ENCODE peak calls at places on chromosomes 16 and 17, in four cellular contexts. F is cardiac fibroblast, Y is heart right ventricle, K is AG10803. R is an unnamed sample.

GRCh38 chr16:81201267-81201666 is 37.2 kb upstream of the BCO1 start:
- DNase-seq in F (no peak), Y (no peak), K (no peak), R (no peak)

GRCh38 chr17:39222151-39222550 is 3.6 kb downstream of the STAC2 start:
- DNase-seq in F (no peak), Y (no peak), K (no peak), R (no peak)

GRCh38 chr16:66553223-66553622 is 847 bp downstream of the CKLF start:
- DNase-seq in F (peak; percentile 19), Y (no peak), K (no peak), R (no peak)

GRCh38 chr16:58085584-58086251 is 43.5 kb downstream of the CFAP20 start:
- DNase-seq in F (no peak), Y (no peak), K (no peak), R (no peak)

GRCh38 chr16:11471548-11471947 is 115.2 kb downstream of the LITAF start:
- DNase-seq in F (no peak), Y (no peak), K (no peak), R (no peak)

GRCh38 chr17:14775761-14776492 is 475.0 kb downstream of the HS3ST3B1 start:
- DNase-seq in F (peak; percentile 21), Y (no peak), K (peak; percentile 51), R (peak; percentile 19)

GRCh38 chr17:73630957-73631595 is 13.2 kb downstream of the SDK2 start:
- DNase-seq in F (no peak), Y (no peak), K (no peak), R (no peak)

GRCh38 chr17:78844301-78845005 is 3.8 kb upstream of the USP36 start:
- DNase-seq in F (peak; percentile 60), Y (no peak), K (peak; percentile 48), R (no peak)

GRCh38 chr16:81273223-81273940 is 34.9 kb downstream of the BCO1 start:
- DNase-seq in F (no peak), Y (no peak), K (no peak), R (peak; percentile 26)

GRCh38 chr17:66949501-66949900 is 15.0 kb upstream of the CACNG4 start:
- DNase-seq in F (peak; percentile 44), Y (no peak), K (peak; percentile 40), R (no peak)

DNA sequence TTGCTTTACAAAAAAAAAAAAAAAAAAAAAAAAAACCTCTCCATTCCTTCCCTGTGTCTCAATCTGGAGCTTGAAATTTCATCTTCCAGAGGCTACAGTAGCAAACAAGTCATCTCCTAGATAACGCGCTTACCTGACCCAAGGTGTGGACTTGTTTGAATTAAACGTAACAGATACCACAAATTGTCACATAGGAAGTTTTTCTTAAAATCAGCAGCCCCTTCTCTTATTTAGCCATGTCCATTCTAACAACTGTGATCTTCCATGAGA is 2.0 kb downstream of the STAT5B start:
- DNase-seq in F (no peak), Y (no peak), K (no peak), R (no peak)
- H3K4me3 ChIP-seq in F (no peak overlapping the region), Y (peak overlapping the region; percentile 91), K (no peak overlapping the region), R (no peak overlapping the region)

GRCh38 chr16:49352923-49353322 is 20.7 kb upstream of the C16orf78 start:
- DNase-seq in F (peak; percentile 2), Y (no peak), K (peak; percentile 6), R (no peak)
- TF ChIP-seq CTCF in F (peak; percentile 21), Y (no peak), K (peak; percentile 26), R (peak; percentile 39)

DNA sequence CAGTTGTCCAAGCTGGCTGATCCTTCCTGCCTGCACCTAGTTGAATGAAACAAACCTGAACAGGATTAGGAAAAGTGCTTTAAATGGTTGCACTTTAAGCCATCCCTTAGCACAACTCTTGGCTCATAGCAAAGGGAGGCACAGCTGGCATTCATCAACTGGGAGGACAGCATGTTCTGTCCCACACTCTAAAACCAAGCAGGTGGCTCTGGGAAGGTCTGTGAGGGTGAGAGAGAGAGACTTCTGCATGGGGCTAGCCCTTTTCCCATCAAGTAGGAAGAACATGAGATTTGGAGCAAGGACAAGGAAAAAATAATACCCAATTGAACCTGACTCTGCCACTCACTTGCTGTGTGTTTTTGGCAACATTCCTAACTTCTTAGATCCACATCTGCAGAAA is 140.9 kb upstream of the CCL2 start:
- DNase-seq in F (no peak), Y (no peak), K (no peak), R (no peak)
- H3K4me3 ChIP-seq in F (no peak overlapping the region), Y (no peak overlapping the region), K (no peak overlapping the region), R (no peak overlapping the region)

DNA sequence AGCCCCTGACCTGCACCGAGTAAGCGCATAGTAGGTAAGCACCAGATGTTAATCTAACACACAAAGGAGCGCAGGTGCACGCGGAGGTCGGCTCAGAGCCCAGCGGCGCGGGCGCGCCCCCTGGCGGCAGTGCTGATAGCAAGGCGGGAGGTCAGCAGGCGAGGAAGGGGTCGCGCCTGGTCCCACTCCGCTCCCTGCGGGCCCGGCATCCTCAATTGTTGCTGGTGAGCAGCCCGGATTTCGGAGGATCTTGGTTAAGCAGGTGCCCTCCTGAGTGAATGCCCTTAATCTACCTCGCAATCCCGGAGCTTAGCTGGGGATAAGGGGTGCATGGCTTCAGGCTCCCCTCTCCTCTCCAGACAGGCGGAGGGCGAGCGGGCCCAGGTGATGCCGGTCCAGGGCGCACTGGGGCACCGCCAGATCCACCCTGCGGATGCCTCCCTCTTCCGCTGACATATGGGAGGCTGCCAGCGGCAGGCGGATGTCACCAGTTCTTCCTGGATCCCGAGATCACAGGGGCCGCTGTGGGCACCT is 4.0 kb upstream of the WNT3 start:
- DNase-seq in F (no peak), Y (no peak), K (no peak), R (no peak)
- TF ChIP-seq CTCF in F (peak; percentile 59), Y (peak; percentile 52), K (peak; percentile 55), R (peak; percentile 48)

GRCh38 chr17:76642032-76642561 is 1.5 kb downstream of the ST6GALNAC1 start:
- DNase-seq in F (no peak), Y (no peak), K (no peak), R (no peak)
- H3K4me3 ChIP-seq in F (no peak overlapping the region), Y (peak overlapping the region; percentile 3), K (no peak overlapping the region), R (no peak overlapping the region)

GRCh38 chr17:50863931-50864330 is 2.2 kb downstream of the TOB1 start:
- DNase-seq in F (no peak), Y (no peak), K (no peak), R (no peak)

GRCh38 chr17:50865868-50866260 is 290 bp downstream of the TOB1 start:
- DNase-seq in F (no peak), Y (no peak), K (no peak), R (no peak)

GRCh38 chr17:50865060-50865867 is 890 bp downstream of the TOB1 start:
- DNase-seq in F (peak; percentile 51), Y (peak; percentile 72), K (peak; percentile 33), R (peak; percentile 23)

GRCh38 chr17:50863221-50863843 is 2.8 kb downstream of the TOB1 start:
- DNase-seq in F (peak; percentile 60), Y (no peak), K (no peak), R (no peak)

GRCh38 chr17:50864747-50865059 is 1.5 kb downstream of the TOB1 start:
- DNase-seq in F (no peak), Y (no peak), K (no peak), R (no peak)
- TF ChIP-seq CTCF in F (no peak), Y (no peak), K (no peak), R (no peak)

DNA sequence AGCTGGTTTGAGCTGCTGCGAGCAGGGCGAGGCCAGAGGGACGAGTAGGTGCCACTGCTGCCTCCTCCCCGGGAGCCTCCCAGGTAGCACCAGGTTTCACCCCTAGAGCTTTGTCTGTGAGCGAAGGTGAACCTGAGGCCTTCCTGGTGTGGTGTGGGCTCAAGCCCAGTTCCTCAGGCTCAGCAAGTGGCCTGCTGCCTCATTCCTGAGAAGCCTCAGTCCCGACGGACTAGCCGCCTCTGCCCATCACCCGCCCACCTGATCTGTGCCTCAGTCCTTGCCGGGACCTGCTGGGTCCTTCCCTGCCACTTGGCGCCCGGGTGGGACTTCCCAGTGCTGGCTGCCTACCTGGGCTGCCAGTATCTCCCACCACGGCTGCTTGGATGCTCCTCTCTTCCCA is 1.7 kb downstream of the NLRC3 start:
- DNase-seq in F (no peak), Y (no peak), K (no peak), R (no peak)
- H3K4me3 ChIP-seq in F (no peak overlapping the region), Y (peak overlapping the region; percentile 53), K (no peak overlapping the region), R (no peak overlapping the region)